ENCODE peak calls at places on chromosomes 2 and 18, in seven cellular contexts. U is stomach, Z is Panc1, L is breast epithelium, F is endothelial cell of umbilical vein, K is transverse colon, J is K562. S is an unnamed sample.

GRCh38 chr2:19574788-19575260 is 216.4 kb upstream of the OSR1 start:
- DNase-seq in U (no peak), Z (no peak), L (peak), F (peak), K (peak), J (no peak), S (no peak)

GRCh38 chr2:192151848-192152247 is 42.9 kb downstream of the TMEFF2 start:
- DNase-seq in U (no peak), Z (no peak), L (no peak), F (no peak), K (no peak), J (no peak), S (no peak)

GRCh38 chr2:239947361-239948045 is 77.6 kb downstream of the NDUFA10 start:
- DNase-seq in U (peak), Z (no peak), L (no peak), F (no peak), K (no peak), J (no peak), S (no peak)

GRCh38 chr2:235728401-235729181 is 234.7 kb downstream of the AGAP1 start:
- DNase-seq in U (no peak), Z (no peak), L (no peak), F (no peak), K (no peak), J (no peak), S (no peak)

GRCh38 chr2:197158591-197159550 is 151.7 kb downstream of the ANKRD44 start:
- DNase-seq in U (no peak), Z (peak), L (no peak), F (no peak), K (no peak), J (no peak), S (no peak)

GRCh38 chr2:47230418-47230817 is 75.3 kb upstream of the STPG4 start:
- DNase-seq in U (no peak), Z (no peak), L (peak), F (no peak), K (peak), J (no peak), S (no peak)

GRCh38 chr18:54149078-54149697 is 75.3 kb downstream of the MBD2 start:
- DNase-seq in U (no peak), Z (peak), L (no peak), F (peak), K (no peak), J (peak), S (no peak)

GRCh38 chr2:20634430-20635095 is 16.3 kb downstream of the HS1BP3 start:
- DNase-seq in U (no peak), Z (no peak), L (peak), F (no peak), K (no peak), J (peak), S (no peak)

GRCh38 chr18:57084331-57085298 is 62.3 kb upstream of the BOD1L2 start:
- DNase-seq in U (no peak), Z (no peak), L (no peak), F (no peak), K (no peak), J (no peak), S (peak)

GRCh38 chr2:35035883-35036282 is 1319.7 kb upstream of the CRIM1 start:
- DNase-seq in U (no peak), Z (peak), L (no peak), F (no peak), K (no peak), J (no peak), S (no peak)

GRCh38 chr2:235879116-235879515 is 289.1 kb downstream of the GBX2 start:
- DNase-seq in U (no peak), Z (no peak), L (no peak), F (no peak), K (no peak), J (no peak), S (no peak)

GRCh38 chr18:5704847-5705246 is 161.1 kb upstream of the EPB41L3 start:
- DNase-seq in U (no peak), Z (no peak), L (no peak), F (no peak), K (no peak), J (no peak), S (no peak)

GRCh38 chr2:199707584-199708185 is 143.3 kb downstream of the FTCDNL1 start:
- DNase-seq in U (no peak), Z (no peak), L (no peak), F (no peak), K (no peak), J (no peak), S (no peak)

GRCh38 chr2:111099402-111099801 is 21.3 kb upstream of the BCL2L11 start:
- DNase-seq in U (no peak), Z (no peak), L (no peak), F (no peak), K (no peak), J (no peak), S (no peak)

GRCh38 chr2:41759880-41760279 is 287.9 kb upstream of the PKDCC start:
- DNase-seq in U (no peak), Z (no peak), L (no peak), F (no peak), K (no peak), J (no peak), S (no peak)

GRCh38 chr18:49878567-49878966 is 65.2 kb upstream of the ACAA2 start:
- DNase-seq in U (no peak), Z (no peak), L (no peak), F (no peak), K (no peak), J (no peak), S (no peak)

GRCh38 chr18:23918395-23919032 is 96.0 kb upstream of the TTC39C start:
- DNase-seq in U (peak), Z (peak), L (peak), F (peak), K (peak), J (peak), S (peak)

GRCh38 chr2:27573452-27573851 is 9.4 kb upstream of the ZNF512 start:
- DNase-seq in U (no peak), Z (no peak), L (no peak), F (no peak), K (no peak), J (no peak), S (no peak)

GRCh38 chr2:223020971-223021675 is 30.9 kb upstream of the KCNE4 start:
- DNase-seq in U (no peak), Z (no peak), L (no peak), F (no peak), K (no peak), J (no peak), S (no peak)

GRCh38 chr2:234422242-234422641 is 74.6 kb downstream of the ARL4C start:
- DNase-seq in U (no peak), Z (peak), L (no peak), F (peak), K (peak), J (no peak), S (peak)
- TF ChIP-seq POLR2AphosphoS5 in U (peak), Z (peak), L (no peak), F (peak), K (no peak), J (no peak), S (no peak)

GRCh38 chr2:162217596-162217995 is 25.6 kb downstream of the FAP start:
- DNase-seq in U (no peak), Z (no peak), L (no peak), F (no peak), K (no peak), J (no peak), S (no peak)
- TF ChIP-seq POLR2AphosphoS5 in U (no peak), Z (no peak), L (no peak), F (no peak), K (no peak), J (no peak), S (no peak)

GRCh38 chr2:9630001-9630749 is 622 bp downstream of the YWHAQ start:
- DNase-seq in U (peak), Z (no peak), L (peak), F (peak), K (peak), J (peak), S (peak)
- TF ChIP-seq POLR2AphosphoS5 in U (no peak), Z (peak), L (peak), F (no peak), K (peak), J (no peak), S (no peak)

GRCh38 chr2:205593891-205594290 is 88.4 kb upstream of the NRP2 start:
- DNase-seq in U (no peak), Z (no peak), L (no peak), F (no peak), K (no peak), J (no peak), S (no peak)

GRCh38 chr2:205586626-205587025 is 95.7 kb upstream of the NRP2 start:
- DNase-seq in U (no peak), Z (no peak), L (no peak), F (no peak), K (no peak), J (no peak), S (no peak)

GRCh38 chr2:205585451-205586045 is 96.8 kb upstream of the NRP2 start:
- DNase-seq in U (no peak), Z (no peak), L (no peak), F (no peak), K (no peak), J (no peak), S (no peak)

GRCh38 chr2:205596581-205596980 is 85.7 kb upstream of the NRP2 start:
- DNase-seq in U (no peak), Z (no peak), L (no peak), F (no peak), K (no peak), J (no peak), S (no peak)

DNA sequence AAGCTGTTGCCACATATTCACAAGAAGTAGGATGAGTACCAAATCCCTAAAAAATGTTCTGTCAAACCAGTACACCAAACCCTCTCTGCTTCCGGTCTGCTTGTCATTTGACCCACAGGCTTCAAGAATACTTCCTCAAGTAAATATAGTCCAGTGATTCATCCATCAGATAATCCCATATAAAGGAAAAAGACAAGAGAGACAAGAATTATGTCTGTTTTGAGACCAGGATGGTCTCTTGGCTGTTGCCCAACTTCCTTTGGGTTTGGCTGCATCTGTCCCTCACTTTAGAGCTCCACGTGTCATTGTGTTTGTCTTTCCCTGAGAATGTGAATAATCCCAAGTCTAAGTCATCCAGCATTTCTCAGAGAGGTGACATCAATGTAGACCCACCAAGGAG is 91.5 kb upstream of the NRP2 start:
- DNase-seq in U (no peak), Z (no peak), L (no peak), F (peak), K (no peak), J (no peak), S (no peak)
- TF ChIP-seq POLR2AphosphoS5 in U (no peak), Z (no peak), L (no peak), F (no peak), K (no peak), J (no peak), S (no peak)

GRCh38 chr2:241665731-241666440 is 20.7 kb downstream of the DTYMK start:
- DNase-seq in U (no peak), Z (no peak), L (no peak), F (no peak), K (no peak), J (no peak), S (no peak)
- TF ChIP-seq POLR2AphosphoS5 in U (no peak), Z (no peak), L (no peak), F (no peak), K (no peak), J (no peak), S (no peak)

GRCh38 chr2:135586148-135586547 is 54.9 kb downstream of the R3HDM1 start:
- DNase-seq in U (no peak), Z (no peak), L (no peak), F (no peak), K (no peak), J (no peak), S (no peak)
- TF ChIP-seq POLR2AphosphoS5 in U (no peak), Z (no peak), L (no peak), F (no peak), K (no peak), J (no peak), S (no peak)

GRCh38 chr2:68807821-68808266 is 63.4 kb downstream of the BMP10 start:
- DNase-seq in U (no peak), Z (no peak), L (peak), F (peak), K (peak), J (no peak), S (peak)
- TF ChIP-seq POLR2AphosphoS5 in U (no peak), Z (no peak), L (no peak), F (no peak), K (no peak), J (no peak), S (peak)

GRCh38 chr2:1653137-1653789 is 91.1 kb downstream of the PXDN start:
- DNase-seq in U (peak), Z (no peak), L (peak), F (peak), K (peak), J (no peak), S (no peak)
- TF ChIP-seq POLR2AphosphoS5 in U (peak), Z (no peak), L (peak), F (no peak), K (peak), J (no peak), S (no peak)

GRCh38 chr18:3449702-3450357 is at the start of gene TGIF1:
- DNase-seq in U (peak), Z (no peak), L (peak), F (peak), K (peak), J (peak), S (peak)
- TF ChIP-seq POLR2AphosphoS5 in U (peak), Z (peak), L (peak), F (no peak), K (peak), J (peak), S (no peak)